ENCODE peak calls at places on chromosome 17, in five cellular contexts. F is IMR-90, C is endothelial cell of umbilical vein, A is PC-9, V is mammary epithelial cell. W is an unnamed sample. For H3K4me1, the result is how much of the 10 kb centered on the place peaks cover.

GRCh38 chr17:62819511-62820221 is 11.6 kb upstream of the MARCHF10 start:
- DNase-seq in A (peak), V (peak), F (peak), C (peak), W (peak)

GRCh38 chr17:47731396-47731795 is 1.6 kb upstream of the TBX21 start:
- DNase-seq in C (no peak), A (no peak), F (no peak), V (no peak), W (no peak)

GRCh38 chr17:62187681-62188080 is 122.6 kb upstream of the MED13 start:
- DNase-seq in C (no peak), F (peak), A (no peak), V (peak), W (peak)

GRCh38 chr17:69050999-69051775 is 9.5 kb downstream of the ABCA9 start:
- DNase-seq in A (no peak), V (no peak), C (peak), F (peak), W (peak)

GRCh38 chr17:13031718-13032350 is 14.0 kb upstream of the ELAC2 start:
- DNase-seq in F (peak), A (no peak), V (peak), C (peak), W (no peak)

GRCh38 chr17:80443916-80444708 is 29.1 kb downstream of the ENDOV start:
- DNase-seq in C (no peak), A (no peak), F (no peak), V (no peak), W (no peak)

GRCh38 chr17:40443196-40443987 is at the start of gene IGFBP4:
- DNase-seq in V (peak), F (peak), A (peak), C (peak), W (peak)

GRCh38 chr17:3558603-3559269 is 1.1 kb upstream of the TRPV3 start:
- DNase-seq in C (no peak), V (peak), F (peak), A (peak), W (no peak)

GRCh38 chr17:53765129-53765528 is 57.6 kb upstream of the KIF2B start:
- DNase-seq in A (no peak), V (no peak), F (no peak), C (no peak), W (no peak)

GRCh38 chr17:2244545-2245525 is 58.8 kb downstream of the SMG6 start:
- DNase-seq in V (peak), F (peak), C (peak), A (peak), W (peak)

GRCh38 chr17:75105269-75106080 is 4.3 kb upstream of the ARMC7 start:
- DNase-seq in V (no peak), C (peak), A (peak), F (peak), W (peak)
- H3K27ac ChIP-seq in V (no peak), C (no peak), A (no peak), F (no peak), W (no peak)

DNA sequence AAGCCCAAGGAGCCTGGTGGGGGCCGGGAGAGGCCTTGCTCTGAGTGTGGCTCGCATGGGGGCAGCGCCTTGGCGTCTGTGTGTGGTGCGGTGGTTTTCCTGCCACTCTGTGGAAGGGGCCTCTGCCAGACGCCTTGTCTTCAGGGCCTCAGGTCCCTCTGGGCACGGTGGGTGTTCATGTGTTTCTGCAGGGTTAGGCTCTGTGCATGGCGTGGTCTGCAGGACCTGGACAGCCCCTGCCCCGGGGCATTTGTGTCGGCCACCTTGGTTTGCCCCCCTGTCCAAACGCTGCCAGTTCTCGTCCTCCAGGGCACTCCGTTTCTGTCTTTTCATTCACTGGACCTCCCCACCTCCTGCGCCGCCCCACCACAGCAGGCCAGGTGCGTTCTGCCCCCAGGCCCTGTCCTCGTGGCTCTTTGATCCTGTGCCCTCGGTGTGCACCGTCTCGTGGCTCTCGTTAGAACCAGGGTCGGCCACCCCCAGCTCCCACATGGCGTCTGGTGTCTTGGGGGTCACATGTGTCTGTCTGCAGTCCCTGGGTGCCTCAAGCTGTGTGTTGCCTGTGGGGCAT is 43.7 kb upstream of the ZNF750 start:
- DNase-seq in C (no peak), A (no peak), F (no peak), V (no peak), W (no peak)
- H3K4me2 ChIP-seq in C (no peak), A (no peak), F (no peak), V (no peak), W (no peak)

GRCh38 chr17:4950075-4950756 is 703 bp upstream of the ENO3 start:
- DNase-seq in V (no peak), F (no peak), A (no peak), C (peak), W (no peak)
- H3K4me1 ChIP-seq in V (under half), F (under half), A (under half), C (under half), W (under half)

GRCh38 chr17:58996968-58997367 is 109.7 kb downstream of the TRIM37 start:
- DNase-seq in A (no peak), C (no peak), V (no peak), F (no peak), W (no peak)
- H3K27ac ChIP-seq in A (no peak), C (no peak), V (no peak), F (no peak), W (no peak)

GRCh38 chr17:42016952-42017865 is at the start of gene DNAJC7:
- DNase-seq in V (peak), C (peak), A (peak), F (peak), W (peak)
- H3K4me2 ChIP-seq in V (peak), C (peak), A (peak), F (peak), W (peak)

DNA sequence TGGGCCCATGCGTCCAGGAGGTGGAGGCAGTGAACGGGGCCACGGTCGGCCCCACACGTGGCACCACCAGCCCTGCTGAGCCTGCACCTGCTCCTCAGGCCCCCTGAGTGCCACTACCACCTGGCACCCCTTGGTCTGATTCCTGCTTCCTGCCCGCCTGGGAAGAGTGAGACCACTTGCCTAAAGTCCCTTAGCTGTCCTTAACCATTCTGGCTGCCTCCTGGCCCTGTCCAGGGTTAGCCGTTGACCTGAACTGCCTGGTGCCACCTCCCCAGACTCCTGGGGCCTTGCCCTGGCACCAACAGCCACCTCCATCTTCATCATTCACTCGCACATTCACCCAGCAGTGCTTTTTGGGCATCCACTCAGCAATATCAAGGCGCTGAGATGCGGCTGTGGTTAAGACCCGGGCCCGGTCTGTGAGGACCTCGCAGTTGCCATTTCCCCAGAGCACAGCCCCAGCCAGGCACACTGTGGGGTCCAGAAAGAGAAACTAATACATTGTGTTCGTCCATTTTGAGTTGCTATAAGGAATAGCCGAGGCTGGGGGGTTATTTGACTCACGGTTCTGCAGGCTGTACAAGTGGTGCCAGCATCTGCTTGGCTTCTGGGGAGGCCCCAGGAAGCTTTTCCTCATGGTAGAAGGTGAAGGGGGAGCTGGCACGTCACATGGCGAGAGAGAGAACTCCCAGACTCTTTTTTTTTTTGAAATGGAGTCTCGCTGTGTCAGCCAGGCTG is 318.4 kb downstream of the SEC14L1 start:
- DNase-seq in F (no peak), V (no peak), A (no peak), C (no peak), W (no peak)
- H3K4me1 ChIP-seq in F (under half), V (under half), A (under half), C (under half), W (under half)

DNA sequence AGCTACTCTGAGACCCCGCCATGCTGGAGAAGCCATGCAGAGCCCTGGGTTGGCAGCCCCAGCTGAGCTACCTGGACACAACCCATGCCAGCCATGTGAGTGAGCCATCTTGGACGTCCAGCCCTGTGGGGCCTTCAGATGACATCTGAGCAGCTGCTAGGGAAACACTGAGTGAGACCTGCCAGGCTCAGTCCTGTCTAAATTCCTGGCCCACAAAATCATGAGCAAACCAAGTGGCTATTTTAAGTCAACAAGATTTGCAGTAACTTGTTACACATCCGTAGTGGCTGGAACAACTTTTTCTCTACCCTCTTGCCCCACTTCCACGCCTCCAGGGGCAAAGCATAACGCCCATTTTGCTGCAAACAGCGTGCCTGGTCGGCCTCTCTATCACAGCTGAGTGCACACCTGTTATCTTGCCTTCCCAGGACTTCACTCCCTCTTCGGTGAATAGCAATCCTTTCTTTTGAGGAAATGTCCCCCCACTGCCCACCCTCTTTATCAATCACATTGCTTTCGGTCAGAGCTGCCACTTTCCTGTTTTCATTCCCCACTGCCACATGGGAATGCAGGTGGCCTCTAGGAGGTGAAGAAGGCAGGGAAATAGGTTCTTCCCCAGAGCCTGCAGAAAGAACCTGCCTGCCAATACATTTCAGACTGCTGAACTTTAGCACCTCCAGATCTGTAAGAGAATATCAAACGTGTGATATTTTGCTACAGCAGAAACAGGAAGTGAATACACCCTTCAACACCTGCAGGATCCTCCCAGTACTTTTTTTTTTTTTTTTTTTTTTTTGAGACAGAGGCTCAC is 7.4 kb upstream of the SCIMP start:
- DNase-seq in V (peak), C (peak), A (no peak), F (no peak), W (no peak)
- H3K27ac ChIP-seq in V (no peak), C (no peak), A (no peak), F (no peak), W (no peak)

GRCh38 chr17:43758086-43758485 is 505 bp downstream of the SOST start:
- DNase-seq in A (no peak), F (no peak), C (no peak), V (no peak), W (no peak)

GRCh38 chr17:43759836-43760235 is 1.2 kb upstream of the SOST start:
- DNase-seq in C (no peak), A (peak), V (peak), F (no peak), W (no peak)

GRCh38 chr17:43757171-43757660 is 1.4 kb downstream of the SOST start:
- DNase-seq in F (no peak), C (no peak), A (no peak), V (no peak), W (no peak)

GRCh38 chr17:43760254-43760852 is 1.8 kb upstream of the SOST start:
- DNase-seq in V (peak), F (peak), A (peak), C (peak), W (peak)

DNA sequence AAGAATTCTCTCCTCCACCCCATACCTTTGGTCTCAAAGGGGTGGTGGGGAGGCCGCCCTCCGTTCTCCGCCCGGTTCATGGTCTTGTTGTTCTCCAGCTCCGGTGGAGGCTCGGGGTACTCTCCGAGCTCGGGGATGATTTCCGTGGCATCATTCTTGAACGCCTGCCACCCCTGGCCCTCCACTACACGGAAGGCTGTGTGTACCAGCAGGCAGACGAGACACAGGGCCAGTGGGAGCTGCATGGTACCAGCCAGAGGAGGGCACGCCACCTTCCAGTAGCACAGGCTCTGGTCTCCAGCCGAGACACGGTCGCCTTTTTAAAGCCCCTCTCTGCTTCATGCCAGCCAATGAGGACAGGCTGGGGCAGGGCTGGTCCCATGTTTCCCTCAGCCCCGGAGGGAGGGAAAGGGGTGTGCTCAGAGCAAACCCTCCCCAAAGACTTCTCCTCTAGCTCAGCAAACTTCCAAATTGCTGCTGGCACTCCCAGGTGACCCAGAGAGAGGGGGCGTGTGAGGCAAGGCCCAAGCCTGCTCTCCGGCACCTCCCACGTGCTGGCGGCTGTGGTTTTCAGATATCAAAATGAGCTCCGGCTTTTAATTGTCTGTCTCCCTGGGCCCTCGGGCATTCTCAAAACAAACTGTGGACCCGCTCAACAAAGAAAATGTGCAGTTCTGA is at the start of gene SOST:
- DNase-seq in F (no peak), A (no peak), V (peak), C (no peak), W (no peak)
- H3K4me2 ChIP-seq in F (no peak), A (peak), V (peak), C (no peak), W (no peak)

GRCh38 chr17:36586138-36586537 is 5.5 kb upstream of the DHRS11 start:
- DNase-seq in A (no peak), C (no peak), V (no peak), F (no peak), W (no peak)
- H3K4me1 ChIP-seq in A (under half), C (under half), V (under half), F (under half), W (under half)

DNA sequence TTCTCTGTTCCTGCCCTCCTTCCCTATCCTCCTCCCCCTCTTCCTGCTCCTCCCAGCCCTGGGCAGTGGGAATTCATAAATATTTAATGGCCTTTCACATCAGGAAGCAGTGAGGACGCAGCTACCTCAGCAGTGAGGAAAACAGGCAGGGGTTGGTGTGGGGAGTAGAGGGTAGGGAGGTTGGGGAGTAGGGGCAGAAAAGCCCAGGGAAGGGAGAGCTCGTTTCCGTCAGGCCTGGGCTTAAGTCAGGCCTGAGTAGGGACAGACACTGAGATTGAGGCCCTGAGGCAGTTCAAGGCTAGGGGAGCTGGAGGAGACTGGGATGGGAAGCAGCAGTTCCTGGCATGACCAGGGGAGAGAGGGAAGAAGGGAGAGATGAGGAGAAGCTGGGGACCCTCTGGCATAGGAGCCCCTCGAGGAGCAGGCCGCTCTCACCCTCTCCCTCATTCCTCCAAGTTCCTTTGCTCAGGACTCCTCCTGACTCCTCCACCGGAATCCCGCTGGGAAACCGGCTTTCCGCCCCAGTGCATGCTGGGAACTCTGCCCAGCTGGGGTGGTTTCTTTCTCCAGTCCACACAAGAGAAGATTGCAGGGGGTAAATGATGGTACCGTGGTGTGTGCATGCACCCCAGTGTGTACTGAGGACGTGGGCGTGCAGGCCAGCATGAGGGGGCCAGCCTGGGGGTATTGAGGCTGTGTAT is 6.2 kb downstream of the SAMD14 start:
- DNase-seq in V (no peak), A (no peak), F (peak), C (no peak), W (no peak)
- H3K27ac ChIP-seq in V (no peak), A (no peak), F (peak), C (no peak), W (no peak)

W was measured in astrocyte.